ENCODE peak calls at places on chromosomes 3 and 15, in seven cellular contexts. U is CD4-positive, alpha-beta T cell; K is pancreas; Y is breast epithelium; G is neural progenitor cell; Q is body of pancreas; I is SK-N-SH. D is an unnamed sample.

GRCh38 chr3:141336672-141337522 is 31.4 kb upstream of the ZBTB38 start:
- DNase-seq in Q (peak; percentile 14), U (no peak), G (no peak), Y (no peak), I (no peak), K (no peak), D (peak; percentile 83)

GRCh38 chr15:96362759-96363678 is 32.5 kb downstream of the NR2F2 start:
- DNase-seq in I (peak; percentile 27), Y (no peak), K (no peak), Q (no peak), G (peak; percentile 91), U (no peak), D (no peak)

GRCh38 chr3:64741344-64741743 is 53.5 kb upstream of the ADAMTS9 start:
- DNase-seq in G (no peak), I (no peak), Y (peak; percentile 28), Q (peak; percentile 23), U (no peak), K (no peak), D (no peak)

GRCh38 chr3:108183178-108183577 is 39.0 kb downstream of the IFT57 start:
- DNase-seq in Y (no peak), Q (no peak), G (no peak), K (no peak), I (no peak), U (no peak), D (no peak)

GRCh38 chr3:108757404-108757982 is at the start of gene RETNLB:
- DNase-seq in U (no peak), Y (no peak), Q (peak; percentile 88), G (no peak), K (peak; percentile 69), I (no peak), D (no peak)

GRCh38 chr3:152539191-152539764 is 270.5 kb downstream of the MBNL1 start:
- DNase-seq in Q (no peak), K (no peak), U (no peak), I (no peak), G (no peak), Y (no peak), D (no peak)

GRCh38 chr15:73954188-73955145 is 28.2 kb downstream of the LOXL1 start:
- DNase-seq in U (no peak), K (no peak), I (no peak), Q (no peak), Y (no peak), G (no peak), D (no peak)

GRCh38 chr3:105448338-105448982 is 81.8 kb downstream of the ALCAM start:
- DNase-seq in Q (no peak), K (no peak), G (peak; percentile 30), I (peak; percentile 51), Y (no peak), U (no peak), D (no peak)

GRCh38 chr3:112639451-112640332 is 1.3 kb downstream of the CCDC80 start:
- DNase-seq in I (no peak), U (no peak), K (no peak), G (no peak), Q (no peak), Y (no peak), D (no peak)

GRCh38 chr3:112637700-112638099 is 3.2 kb downstream of the CCDC80 start:
- DNase-seq in U (no peak), Y (no peak), I (no peak), Q (no peak), K (no peak), G (no peak), D (no peak)

GRCh38 chr3:112640864-112641751 is at the start of gene CCDC80:
- DNase-seq in U (no peak), Y (no peak), K (no peak), Q (peak; percentile 19), I (no peak), G (peak; percentile 23), D (peak; percentile 92)

GRCh38 chr3:112640333-112640863 is 545 bp downstream of the CCDC80 start:
- DNase-seq in Y (no peak), K (no peak), G (peak; percentile 47), U (no peak), I (peak; percentile 32), Q (no peak), D (no peak)

GRCh38 chr3:112638327-112639020 is 2.5 kb downstream of the CCDC80 start:
- DNase-seq in Q (no peak), U (no peak), G (no peak), K (no peak), I (no peak), Y (no peak), D (no peak)
- H3K27ac ChIP-seq in Q (no peak overlapping the region), U (no peak overlapping the region), G (no peak overlapping the region), K (no peak overlapping the region), I (peak overlapping the region; percentile 92), Y (peak overlapping the region; percentile 89), D (no peak overlapping the region)

DNA sequence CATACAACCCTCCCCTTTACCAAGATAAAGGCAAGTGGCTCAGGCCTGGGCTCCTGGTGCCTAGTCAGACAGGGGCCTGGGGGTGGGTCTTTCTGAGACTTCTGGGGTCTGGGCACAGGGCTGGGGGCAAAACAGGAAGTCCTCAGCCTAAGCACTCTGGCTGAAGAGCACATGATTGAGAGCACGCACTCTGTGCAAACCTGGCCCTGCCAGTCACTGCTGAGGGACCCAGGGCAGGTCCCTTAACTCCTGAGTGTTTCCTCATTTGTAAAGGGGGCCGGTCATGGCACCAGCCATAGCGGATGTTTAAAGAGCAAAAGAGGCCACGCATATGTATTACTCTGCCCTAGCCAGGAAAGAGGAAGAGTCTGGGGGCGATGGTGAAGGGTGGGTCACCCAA is 16.0 kb downstream of the TKT start:
- DNase-seq in Q (no peak), U (no peak), Y (no peak), K (no peak), G (no peak), I (no peak), D (no peak)
- H3K27ac ChIP-seq in Q (peak overlapping the region; percentile 28), U (no peak overlapping the region), Y (no peak overlapping the region), K (no peak overlapping the region), G (no peak overlapping the region), I (peak overlapping the region; percentile 97), D (peak overlapping the region; percentile 84)

DNA sequence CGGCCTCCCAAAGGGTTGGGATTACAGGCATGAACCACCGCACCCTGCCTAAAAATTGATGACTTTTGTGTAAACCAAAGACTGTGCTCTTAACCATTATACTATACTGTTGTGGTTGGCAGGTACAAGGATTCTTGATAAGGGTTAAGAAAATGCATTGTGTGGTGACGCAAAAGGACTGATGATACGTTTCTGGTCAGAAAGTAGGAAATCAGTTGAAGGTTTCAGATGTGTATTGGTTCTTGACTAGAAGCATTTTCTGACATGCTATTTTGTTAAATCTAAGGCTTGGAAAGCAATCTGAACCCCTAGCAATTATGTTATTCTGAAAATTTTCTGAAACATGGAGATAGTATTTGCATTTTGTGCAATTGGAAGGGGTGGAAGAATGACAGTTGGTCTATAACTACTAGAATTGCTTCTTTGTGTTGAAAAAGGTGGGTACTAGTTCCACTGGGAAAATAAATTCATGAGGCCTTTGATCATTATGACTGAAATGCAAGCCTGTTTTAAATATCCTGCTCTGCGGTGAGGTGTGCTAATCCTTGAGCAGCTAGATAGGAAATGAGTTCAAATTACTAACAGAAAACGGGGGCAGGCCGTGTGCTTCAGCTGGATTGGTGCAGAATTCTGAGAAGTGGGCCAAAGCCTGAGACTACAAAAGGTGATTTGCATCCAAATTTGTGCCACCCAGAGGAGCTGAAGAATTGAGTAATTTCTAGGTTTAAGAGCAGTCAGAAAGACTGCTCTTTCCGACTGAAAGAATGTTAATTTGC is 66.0 kb upstream of the LRRFIP2 start:
- DNase-seq in Q (no peak), K (no peak), I (no peak), Y (no peak), G (no peak), U (no peak), D (no peak)
- H3K27ac ChIP-seq in Q (no peak overlapping the region), K (no peak overlapping the region), I (no peak overlapping the region), Y (no peak overlapping the region), G (no peak overlapping the region), U (no peak overlapping the region), D (no peak overlapping the region)

GRCh38 chr15:80399508-80399907 is 4.7 kb upstream of the ARNT2 start:
- DNase-seq in U (no peak), Y (no peak), G (no peak), I (no peak), Q (no peak), K (no peak), D (no peak)

GRCh38 chr15:80401471-80401870 is 2.7 kb upstream of the ARNT2 start:
- DNase-seq in K (no peak), G (no peak), Q (no peak), U (no peak), Y (no peak), I (no peak), D (no peak)

GRCh38 chr15:80396094-80396493 is 8.1 kb upstream of the ARNT2 start:
- DNase-seq in G (no peak), U (no peak), Q (no peak), I (no peak), Y (no peak), K (no peak), D (no peak)
- H3K27ac ChIP-seq in G (no peak overlapping the region), U (no peak overlapping the region), Q (no peak overlapping the region), I (no peak overlapping the region), Y (no peak overlapping the region), K (no peak overlapping the region), D (no peak overlapping the region)

GRCh38 chr3:14368146-14368545 is 34.3 kb upstream of the SLC6A6 start:
- DNase-seq in Y (no peak), Q (no peak), I (no peak), K (no peak), G (no peak), U (no peak), D (no peak)

GRCh38 chr3:14368885-14369284 is 33.5 kb upstream of the SLC6A6 start:
- DNase-seq in Q (no peak), K (no peak), Y (no peak), U (no peak), G (no peak), I (no peak), D (no peak)

GRCh38 chr3:14371573-14372474 is 30.6 kb upstream of the SLC6A6 start:
- DNase-seq in K (peak; percentile 61), I (peak; percentile 90), U (no peak), Y (peak; percentile 80), Q (peak; percentile 83), G (no peak), D (peak; percentile 44)

GRCh38 chr3:14370719-14371572 is 31.5 kb upstream of the SLC6A6 start:
- DNase-seq in G (no peak), K (no peak), I (no peak), U (no peak), Q (no peak), Y (no peak), D (peak; percentile 27)

DNA sequence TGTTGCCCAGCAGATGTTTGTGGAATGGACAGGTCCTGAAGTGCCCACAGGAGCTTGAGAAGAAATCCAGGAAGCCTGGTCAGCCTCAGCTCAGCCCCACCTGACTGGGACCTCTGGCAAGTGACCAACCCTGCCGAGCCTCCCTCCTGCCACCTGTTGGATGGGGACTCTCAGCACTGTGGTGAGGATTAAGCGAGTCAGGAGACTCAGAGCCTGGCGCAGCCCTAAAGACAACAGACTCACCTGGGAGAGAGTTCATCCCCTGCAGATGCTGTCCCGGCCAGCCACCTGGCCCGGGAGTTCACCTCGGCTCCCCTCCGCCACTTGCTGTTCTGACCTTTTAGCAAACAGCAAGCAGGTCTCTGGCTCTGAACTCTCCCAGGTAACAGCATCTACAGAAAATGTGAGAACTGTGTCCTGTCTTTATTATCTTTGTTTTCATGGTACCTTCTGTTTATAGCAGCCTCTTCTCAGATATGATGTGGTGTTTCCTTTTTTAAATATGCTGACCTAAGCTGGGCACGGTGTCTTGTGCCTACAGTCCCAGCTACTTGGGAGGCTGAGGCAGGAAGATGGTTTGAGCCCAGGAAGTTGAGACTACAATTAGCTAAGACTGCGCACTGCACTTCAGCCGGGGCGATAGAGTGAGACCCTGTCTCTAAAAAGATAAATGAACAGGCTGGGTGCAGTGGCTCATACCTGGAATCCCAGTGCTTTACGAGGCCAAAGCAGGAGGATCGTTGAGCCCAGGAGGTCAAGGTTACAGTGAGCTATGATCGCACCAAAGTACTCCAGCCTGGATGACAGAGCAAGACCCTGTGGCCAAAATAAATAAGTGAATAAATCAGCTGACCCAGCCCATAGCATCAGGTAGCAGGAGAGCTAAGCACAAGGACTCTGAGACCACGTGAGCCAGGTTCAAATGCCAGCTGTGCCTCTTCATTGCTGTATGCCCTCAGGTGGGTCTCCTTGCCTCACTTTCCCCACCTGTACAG is 32.4 kb upstream of the SLC6A6 start:
- DNase-seq in Q (peak; percentile 63), K (peak; percentile 52), U (no peak), G (peak; percentile 50), Y (no peak), I (no peak), D (no peak)
- H3K27ac ChIP-seq in Q (no peak overlapping the region), K (no peak overlapping the region), U (no peak overlapping the region), G (no peak overlapping the region), Y (no peak overlapping the region), I (no peak overlapping the region), D (peak overlapping the region; percentile 61)

D was measured in epithelial cell of prostate.